ENCODE peak calls at places on chromosomes 2 and 18, in six cellular contexts. X is adrenal gland, O is A549, D is right lobe of liver, V is IMR-90, Y is H9. F is an unnamed sample.

GRCh38 chr2:160928854-160929301 is 231.3 kb upstream of the TANK start:
- DNase-seq in Y (no peak), X (no peak), D (no peak), V (peak; percentile 31), O (no peak), F (no peak)

GRCh38 chr2:222960126-222960525 is 91.9 kb upstream of the KCNE4 start:
- DNase-seq in Y (no peak), D (no peak), O (no peak), V (peak; percentile 76), X (no peak), F (no peak)

GRCh38 chr2:83517727-83518368 is 941.2 kb downstream of the SUCLG1 start:
- DNase-seq in X (no peak), O (no peak), D (peak; percentile 28), Y (peak; percentile 33), V (no peak), F (no peak)

GRCh38 chr2:28717339-28717758 is 34.3 kb upstream of the PPP1CB start:
- DNase-seq in O (no peak), Y (no peak), V (peak; percentile 85), X (peak; percentile 74), D (no peak), F (peak; percentile 60)

GRCh38 chr18:3329871-3330270 is 67.9 kb downstream of the MYL12B start:
- DNase-seq in X (no peak), Y (no peak), V (no peak), D (no peak), O (no peak), F (no peak)

GRCh38 chr2:191171708-191172355 is 21.0 kb upstream of the STAT4 start:
- DNase-seq in Y (no peak), V (peak; percentile 97), O (peak; percentile 37), X (no peak), D (no peak), F (no peak)

GRCh38 chr2:27170569-27171337 is 21.9 kb downstream of the TCF23 start:
- DNase-seq in X (peak; percentile 39), O (no peak), D (no peak), Y (no peak), V (no peak), F (no peak)

GRCh38 chr2:40095003-40095402 is 315.9 kb upstream of the THUMPD2 start:
- DNase-seq in Y (no peak), O (no peak), X (peak; percentile 9), D (no peak), V (peak; percentile 83), F (no peak)

GRCh38 chr18:56233595-56233994 is 404.8 kb downstream of the TXNL1 start:
- DNase-seq in O (no peak), Y (no peak), D (no peak), V (peak; percentile 92), X (peak; percentile 69), F (peak; percentile 41)

GRCh38 chr18:6205706-6206105 is 209.0 kb downstream of the L3MBTL4 start:
- DNase-seq in V (peak; percentile 80), X (no peak), O (no peak), Y (no peak), D (no peak), F (no peak)

GRCh38 chr2:166900700-166901099 is 12.4 kb downstream of the XIRP2 start:
- DNase-seq in O (no peak), X (no peak), D (no peak), V (peak; percentile 29), Y (peak; percentile 45), F (no peak)

GRCh38 chr2:26494199-26494598 is 16.3 kb upstream of the OTOF start:
- DNase-seq in Y (no peak), O (no peak), X (peak; percentile 54), D (peak; percentile 11), V (no peak), F (no peak)

GRCh38 chr2:21043744-21044532 is at the start of gene APOB:
- DNase-seq in O (no peak), V (no peak), X (no peak), Y (peak; percentile 67), D (peak; percentile 90), F (no peak)

GRCh38 chr2:237102428-237102827 is 16.7 kb downstream of the COPS8 start:
- DNase-seq in V (no peak), Y (no peak), D (no peak), O (no peak), X (no peak), F (no peak)
- H3K4me1 ChIP-seq in V (peaks cover 2% of the 10 kb centered on the region), Y (no peaks in the 10 kb centered on the region), D (no peaks in the 10 kb centered on the region), O (peaks cover 12% of the 10 kb centered on the region), X (no peaks in the 10 kb centered on the region), F (no peaks in the 10 kb centered on the region)

DNA sequence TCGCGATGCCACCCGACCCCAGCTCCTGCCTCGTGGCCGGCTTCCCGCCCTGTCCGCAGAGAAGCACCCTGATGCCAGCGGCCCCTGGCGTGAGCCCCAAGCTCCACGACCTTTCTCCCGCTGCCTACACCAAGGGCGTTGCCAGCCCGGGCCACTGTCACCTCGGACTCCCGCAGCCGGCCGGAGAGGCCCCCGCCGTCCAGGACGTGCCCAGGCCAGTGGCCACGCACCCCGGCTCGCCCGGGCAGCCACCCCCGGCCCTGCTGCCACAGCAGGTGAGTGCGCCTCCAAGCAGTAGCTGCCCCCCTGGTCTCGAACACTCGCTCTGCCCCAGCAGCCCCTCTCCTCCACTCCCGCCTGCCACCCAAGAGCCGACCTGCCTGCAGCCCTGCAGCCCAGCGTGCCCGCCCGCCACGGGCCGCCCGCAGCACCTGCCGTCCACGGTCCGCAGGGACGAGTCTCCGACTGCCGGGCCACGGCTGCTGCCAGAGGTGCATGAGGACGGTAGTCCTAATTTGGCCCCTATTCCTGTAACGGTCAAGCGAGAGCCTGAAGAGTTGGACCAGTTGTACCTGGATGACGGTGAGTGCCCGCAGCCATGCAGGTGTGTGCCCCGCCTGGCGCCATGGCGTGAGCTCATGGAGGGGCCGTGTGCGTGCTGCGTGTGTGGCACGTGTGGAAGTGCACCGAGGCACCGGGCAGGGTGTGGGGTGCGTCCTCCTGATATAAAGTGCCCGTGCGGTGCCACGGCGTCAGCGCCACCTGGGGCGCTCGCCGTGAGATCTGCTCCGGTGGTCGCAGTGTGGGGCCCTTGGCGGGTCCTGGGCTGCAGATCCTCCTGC is 90.8 kb downstream of the NFATC1 start:
- DNase-seq in O (no peak), Y (no peak), D (peak; percentile 48), V (no peak), X (no peak), F (no peak)
- TF ChIP-seq CTCF in O (no peak), Y (no peak), D (no peak), V (no peak), X (no peak), F (no peak)

GRCh38 chr2:224951723-224952481 is 90.4 kb downstream of the DOCK10 start:
- DNase-seq in X (no peak), V (peak; percentile 24), Y (no peak), D (no peak), O (no peak), F (no peak)

GRCh38 chr2:224956706-224957105 is 85.6 kb downstream of the DOCK10 start:
- DNase-seq in X (no peak), V (no peak), Y (no peak), D (no peak), O (no peak), F (no peak)

GRCh38 chr2:224954980-224955379 is 87.3 kb downstream of the DOCK10 start:
- DNase-seq in Y (no peak), V (no peak), D (no peak), X (no peak), O (no peak), F (no peak)

GRCh38 chr2:224948859-224949258 is 93.4 kb downstream of the DOCK10 start:
- DNase-seq in O (no peak), D (no peak), X (peak; percentile 30), V (peak; percentile 75), Y (no peak), F (no peak)

GRCh38 chr2:224952942-224953657 is 89.2 kb downstream of the DOCK10 start:
- DNase-seq in D (no peak), O (no peak), V (no peak), Y (no peak), X (no peak), F (no peak)
- H3K27ac ChIP-seq in D (no peak overlapping the region), O (no peak overlapping the region), V (no peak overlapping the region), Y (no peak overlapping the region), X (no peak overlapping the region), F (no peak overlapping the region)

GRCh38 chr2:101776172-101777043 is 78.9 kb downstream of the MAP4K4 start:
- DNase-seq in V (no peak), O (peak; percentile 21), Y (no peak), X (no peak), D (no peak), F (no peak)
- H3K4me1 ChIP-seq in V (peaks cover 25% of the 10 kb centered on the region), O (peaks cover 39% of the 10 kb centered on the region), Y (peaks cover 30% of the 10 kb centered on the region), X (no peaks in the 10 kb centered on the region), D (peaks cover 3% of the 10 kb centered on the region), F (no peaks in the 10 kb centered on the region)

DNA sequence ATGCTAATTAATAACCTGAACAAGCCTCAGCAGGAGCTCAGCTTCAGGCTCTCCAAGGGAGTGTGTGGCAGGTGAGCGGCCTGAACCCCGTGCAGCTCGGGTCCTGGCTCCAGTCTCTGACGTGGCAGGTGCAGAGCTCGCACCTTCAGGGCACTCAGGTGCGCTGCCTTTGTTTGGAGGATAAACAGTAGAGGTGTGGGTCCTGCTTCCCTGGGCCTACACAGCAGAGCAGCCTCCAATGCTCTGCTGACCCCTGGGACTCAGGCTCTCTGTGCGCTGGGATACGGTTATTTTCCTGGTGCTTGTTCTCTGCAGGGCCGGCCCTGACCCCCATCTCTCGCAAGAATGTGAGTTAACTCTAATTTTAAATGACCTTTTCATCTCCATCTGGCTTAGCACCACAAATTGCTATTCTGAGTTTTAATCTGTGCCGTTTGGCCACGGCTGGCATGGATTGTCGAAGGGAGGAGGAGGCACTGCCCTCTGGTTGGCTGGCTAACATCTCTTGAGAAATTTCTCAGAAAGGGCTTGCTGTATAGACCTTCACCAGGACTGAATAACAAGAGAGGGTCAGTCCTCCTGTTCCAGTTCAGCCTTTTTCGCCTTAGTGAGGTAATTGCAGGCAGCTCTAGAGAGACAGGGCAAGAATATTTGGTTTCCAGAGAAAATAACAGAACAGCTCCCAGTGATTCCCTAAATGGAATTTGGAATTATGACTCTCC is 161.7 kb downstream of the DCDC2C start:
- DNase-seq in V (no peak), Y (no peak), X (no peak), D (no peak), O (no peak), F (no peak)
- TF ChIP-seq CTCF in V (no peak), Y (no peak), X (no peak), D (no peak), O (no peak), F (no peak)